ENCODE peak calls at places on chromosomes 1 and 21, in eight cellular contexts. O is C1 segment of cervical spinal cord; X is CD4-positive, alpha-beta T cell; F is bronchial epithelial cell; I is NCI-H1105; T is pancreas; Z is HCT116; Q is AG20443. Y is an unnamed sample.

GRCh38 chr1:171941920-171942319 is 100.6 kb downstream of the DNM3 start:
- DNase-seq in O (no peak), X (no peak), F (no peak), I (no peak), T (no peak), Z (no peak), Q (no peak), Y (no peak)

GRCh38 chr1:212432706-212433576 is at the start of gene NENF:
- DNase-seq in O (peak; percentile 46), X (peak; percentile 58), F (peak; percentile 63), I (peak; percentile 81), T (peak; percentile 85), Z (peak; percentile 48), Q (peak; percentile 99), Y (peak; percentile 90)

GRCh38 chr1:101238041-101238515 is 1.3 kb downstream of the S1PR1 start:
- DNase-seq in O (no peak), X (peak; percentile 64), F (no peak), I (no peak), T (no peak), Z (no peak), Q (no peak), Y (peak; percentile 75)

GRCh38 chr1:90340604-90341003 is 345.7 kb downstream of the ZNF326 start:
- DNase-seq in O (no peak), X (no peak), F (no peak), I (peak; percentile 82), T (no peak), Z (no peak), Q (no peak), Y (no peak)

GRCh38 chr1:210898473-210898872 is 235.5 kb downstream of the KCNH1 start:
- DNase-seq in O (no peak), X (no peak), F (no peak), I (no peak), T (no peak), Z (no peak), Q (no peak), Y (no peak)

GRCh38 chr1:159849972-159850371 is 12.5 kb downstream of the VSIG8 start:
- DNase-seq in O (no peak), X (no peak), F (peak; percentile 89), I (no peak), T (no peak), Z (no peak), Q (no peak), Y (no peak)

GRCh38 chr1:175146535-175147213 is 45.9 kb downstream of the KIAA0040 start:
- DNase-seq in O (peak; percentile 4), X (peak; percentile 47), F (peak; percentile 48), I (peak; percentile 50), T (peak; percentile 68), Z (peak; percentile 63), Q (peak; percentile 87), Y (peak; percentile 75)

GRCh38 chr21:27079807-27080206 is 112.9 kb upstream of the ADAMTS5 start:
- DNase-seq in O (no peak), X (no peak), F (no peak), I (no peak), T (no peak), Z (no peak), Q (no peak), Y (no peak)

GRCh38 chr1:15249032-15249601 is 2.1 kb downstream of the FHAD1 start:
- DNase-seq in O (no peak), X (peak; percentile 16), F (no peak), I (no peak), T (no peak), Z (no peak), Q (no peak), Y (no peak)

GRCh38 chr1:28718601-28719331 is 18.0 kb upstream of the YTHDF2 start:
- DNase-seq in O (no peak), X (no peak), F (peak; percentile 20), I (no peak), T (no peak), Z (no peak), Q (peak; percentile 70), Y (no peak)

GRCh38 chr1:54355931-54356679 is 50.1 kb downstream of the SSBP3 start:
- DNase-seq in O (peak; percentile 28), X (no peak), F (no peak), I (no peak), T (peak; percentile 45), Z (no peak), Q (no peak), Y (peak; percentile 59)

GRCh38 chr1:189220750-189221149 is 1256.9 kb downstream of the BRINP3 start:
- DNase-seq in O (no peak), X (no peak), F (no peak), I (no peak), T (no peak), Z (no peak), Q (no peak), Y (no peak)

GRCh38 chr1:23460519-23460918 is 23.5 kb downstream of the ASAP3 start:
- DNase-seq in O (no peak), X (no peak), F (peak; percentile 84), I (no peak), T (no peak), Z (no peak), Q (no peak), Y (no peak)

GRCh38 chr1:245961137-245961540 is 545.9 kb downstream of the SMYD3 start:
- DNase-seq in O (no peak), X (no peak), F (no peak), I (no peak), T (no peak), Z (no peak), Q (no peak), Y (no peak)

GRCh38 chr1:64110924-64111777 is 92.3 kb upstream of the UBE2U start:
- DNase-seq in O (no peak), X (no peak), F (no peak), I (no peak), T (no peak), Z (no peak), Q (no peak), Y (no peak)

GRCh38 chr1:226017070-226017469 is 17.9 kb upstream of the SDE2 start:
- DNase-seq in O (no peak), X (no peak), F (no peak), I (no peak), T (no peak), Z (no peak), Q (no peak), Y (no peak)

GRCh38 chr1:75625795-75626194 is 14.9 kb upstream of the SLC44A5 start:
- DNase-seq in O (no peak), X (no peak), F (no peak), I (no peak), T (no peak), Z (no peak), Q (no peak), Y (no peak)

GRCh38 chr1:224433041-224433670 is 1.4 kb downstream of the WDR26 start:
- DNase-seq in O (no peak), X (no peak), F (peak; percentile 12), I (peak; percentile 16), T (no peak), Z (no peak), Q (peak; percentile 10), Y (peak; percentile 58)

GRCh38 chr1:209613351-209614150 is 30.0 kb downstream of the CAMK1G start:
- DNase-seq in O (no peak), X (no peak), F (peak; percentile 63), I (no peak), T (no peak), Z (no peak), Q (peak; percentile 49), Y (no peak)

GRCh38 chr1:156233421-156234127 is 8.4 kb upstream of the BGLAP start:
- DNase-seq in O (no peak), X (no peak), F (peak; percentile 46), I (no peak), T (no peak), Z (no peak), Q (peak; percentile 80), Y (no peak)

Y was measured in mucosa of descending colon.